ENCODE peak calls at places on chromosomes 4 and X, in four cellular contexts. W is adrenal gland, E is spleen, G is heart left ventricle. T is an unnamed sample.

GRCh38 chrX:154761977-154762528 is 611 bp upstream of the DKC1 start:
- DNase-seq in E (peak), G (no peak), W (peak), T (no peak)

GRCh38 chrX:9597361-9598035 is 132.6 kb downstream of the TBL1X start:
- DNase-seq in E (no peak), W (no peak), G (no peak), T (no peak)

GRCh38 chr4:41882622-41883347 is 52.4 kb upstream of the TMEM33 start:
- DNase-seq in G (peak), W (no peak), E (peak), T (no peak)

GRCh38 chr4:185020863-185021761 is 2.8 kb downstream of the HELT start:
- DNase-seq in E (no peak), W (no peak), G (no peak), T (no peak)

GRCh38 chr4:183738081-183738673 is 79.1 kb downstream of the TRAPPC11 start:
- DNase-seq in E (no peak), W (no peak), G (no peak), T (no peak)

GRCh38 chr4:105989411-105990242 is 94.4 kb downstream of the NPNT start:
- DNase-seq in G (no peak), W (no peak), E (no peak), T (no peak)

GRCh38 chr4:8125526-8126056 is 33.0 kb downstream of the ABLIM2 start:
- DNase-seq in G (no peak), E (no peak), W (no peak), T (no peak)

GRCh38 chr4:48939785-48940184 is 33.2 kb upstream of the OCIAD2 start:
- DNase-seq in G (no peak), E (no peak), W (peak), T (peak)

GRCh38 chrX:20947411-20947912 is 426.8 kb upstream of the CNKSR2 start:
- DNase-seq in G (no peak), W (no peak), E (no peak), T (no peak)

GRCh38 chr4:108056418-108056817 is 66.7 kb downstream of the HADH start:
- DNase-seq in G (no peak), E (no peak), W (no peak), T (no peak)

GRCh38 chr4:52248836-52249235 is 197.7 kb downstream of the SPATA18 start:
- DNase-seq in W (no peak), G (no peak), E (no peak), T (no peak)

GRCh38 chr4:98688416-98689290 is 30.2 kb upstream of the TSPAN5 start:
- DNase-seq in E (no peak), G (no peak), W (no peak), T (no peak)

GRCh38 chr4:82268050-82268825 is 105.6 kb downstream of the HNRNPD start:
- DNase-seq in E (no peak), W (peak), G (peak), T (peak)

GRCh38 chrX:107894038-107894437 is 68.4 kb downstream of the MID2 start:
- DNase-seq in G (no peak), E (no peak), W (no peak), T (no peak)

GRCh38 chr4:42555828-42556227 is 101.1 kb downstream of the ATP8A1 start:
- DNase-seq in W (no peak), E (no peak), G (no peak), T (no peak)

GRCh38 chr4:156941940-156942548 is 29.6 kb downstream of the PDGFC start:
- DNase-seq in G (peak), W (no peak), E (no peak), T (no peak)

GRCh38 chr4:98633159-98633558 is 25.3 kb downstream of the TSPAN5 start:
- DNase-seq in E (no peak), W (no peak), G (no peak), T (no peak)

GRCh38 chrX:151268836-151269235 is 92.5 kb downstream of the GPR50 start:
- DNase-seq in G (no peak), W (no peak), E (no peak), T (no peak)

GRCh38 chr4:77599378-77599777 is 6.2 kb upstream of the CXCL13 start:
- DNase-seq in E (no peak), G (no peak), W (peak), T (no peak)

GRCh38 chrX:30652527-30653414 is 452 bp upstream of the GK start:
- DNase-seq in G (peak), E (peak), W (peak), T (peak)
- TF ChIP-seq POLR2A in G (peak), E (peak), W (peak), T (no peak)

DNA sequence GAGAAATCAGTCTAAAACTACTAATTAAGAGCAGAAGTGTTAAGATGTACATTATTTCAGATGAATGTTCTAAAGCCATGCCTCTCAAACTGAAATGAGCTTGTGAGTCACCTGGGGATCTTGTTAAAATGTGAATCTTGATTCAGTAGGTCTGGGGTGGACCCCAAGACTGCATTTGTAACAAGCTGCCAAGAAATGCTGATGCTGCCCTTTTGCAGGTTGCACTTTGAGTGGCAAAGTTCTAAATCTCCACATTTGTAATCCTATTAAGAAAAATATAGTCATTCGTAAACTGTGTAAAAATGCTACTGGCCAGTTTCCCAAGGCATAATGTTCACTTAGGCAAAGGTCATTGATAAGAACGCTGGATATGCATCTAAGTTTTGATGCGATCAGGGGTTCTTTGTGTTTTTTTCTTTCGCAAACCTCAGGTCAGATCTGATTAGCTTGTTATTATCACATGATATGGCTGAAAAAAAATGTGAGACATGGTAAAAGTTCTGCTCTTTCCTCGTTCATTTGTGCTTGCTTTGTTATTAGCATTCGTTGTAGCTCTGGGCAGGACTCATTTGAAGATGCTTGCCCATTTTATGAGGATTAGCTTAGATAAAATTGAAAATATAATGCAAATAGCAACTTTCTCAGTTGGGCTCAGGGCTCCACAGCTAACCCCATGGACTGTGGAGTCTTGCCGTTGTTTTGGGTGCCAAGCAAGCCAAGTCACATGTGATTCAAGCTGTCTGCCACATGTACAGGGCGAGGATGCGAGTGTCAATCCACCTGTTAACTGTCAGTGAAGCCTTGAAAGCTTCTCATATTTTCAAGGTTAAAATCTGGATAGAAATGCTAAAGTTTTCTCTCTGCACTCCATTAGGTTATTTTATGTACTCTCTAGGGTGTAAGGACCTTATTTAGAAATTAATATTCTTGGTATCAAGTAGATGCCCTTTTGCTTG is 12.1 kb downstream of the TBC1D1 start:
- DNase-seq in E (no peak), G (no peak), W (no peak), T (no peak)
- TF ChIP-seq CTCF in E (no peak), G (no peak), W (no peak), T (no peak)

GRCh38 chrX:54483946-54484345 is 12.1 kb downstream of the FGD1 start:
- DNase-seq in G (no peak), E (no peak), W (no peak), T (no peak)

GRCh38 chrX:54482839-54483593 is 13.0 kb downstream of the FGD1 start:
- DNase-seq in E (no peak), W (no peak), G (no peak), T (no peak)

GRCh38 chrX:54481751-54482150 is 14.3 kb downstream of the FGD1 start:
- DNase-seq in E (no peak), W (no peak), G (no peak), T (no peak)

GRCh38 chrX:54484666-54485065 is 11.4 kb downstream of the FGD1 start:
- DNase-seq in W (no peak), E (no peak), G (peak), T (no peak)

GRCh38 chrX:54479471-54480122 is 16.4 kb downstream of the FGD1 start:
- DNase-seq in E (peak), G (no peak), W (no peak), T (no peak)
- H3K4me3 ChIP-seq in E (no peak), G (no peak), W (no peak), T (no peak)

DNA sequence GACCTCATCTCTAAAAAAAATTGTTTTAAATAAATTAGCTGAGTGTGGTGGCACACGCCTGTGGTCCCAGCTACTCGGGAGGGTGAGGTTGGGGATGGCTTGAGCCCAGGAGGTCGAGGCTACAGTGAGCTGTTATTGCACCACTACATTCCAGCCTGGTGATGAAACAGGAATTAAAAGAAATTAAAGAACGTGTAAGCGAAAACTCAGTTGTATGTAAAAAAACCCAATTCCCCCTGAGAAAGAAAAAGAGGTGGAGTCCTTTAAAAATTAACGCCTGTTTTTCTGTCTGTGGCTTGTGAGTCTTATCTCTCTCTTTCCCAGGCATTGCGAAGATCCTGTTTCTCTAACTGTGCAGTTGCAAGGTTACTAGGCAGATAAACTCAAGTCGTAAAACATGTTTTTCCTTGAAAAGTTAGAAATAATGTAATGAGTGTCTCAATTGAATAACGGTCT is 22.1 kb downstream of the EPGN start:
- DNase-seq in W (no peak), E (no peak), G (no peak), T (no peak)
- TF ChIP-seq POLR2A in W (no peak), E (no peak), G (no peak), T (no peak)